ENCODE peak calls at places on chromosomes 13 and 19, in six cellular contexts. F is tibial nerve, Y is IMR-90, W is SK-N-SH, A is dorsolateral prefrontal cortex, L is OCI-LY7. O is an unnamed sample.

GRCh38 chr13:30824651-30825050 is 81.4 kb upstream of the MEDAG start:
- DNase-seq in L (no peak), Y (no peak), A (no peak), W (no peak), F (no peak), O (no peak)

GRCh38 chr13:26460652-26461051 is 96.8 kb upstream of the WASF3 start:
- DNase-seq in A (no peak), W (no peak), F (peak; percentile 50), Y (peak; percentile 84), L (no peak), O (no peak)

GRCh38 chr19:10353793-10354391 is 14.5 kb upstream of the ICAM3 start:
- DNase-seq in Y (peak; percentile 17), A (no peak), F (peak; percentile 90), L (peak; percentile 78), W (peak; percentile 77), O (no peak)

GRCh38 chr19:34220472-34221063 is 33.8 kb upstream of the GARRE1 start:
- DNase-seq in A (no peak), Y (peak; percentile 53), L (peak; percentile 73), W (peak; percentile 67), F (peak; percentile 86), O (no peak)

GRCh38 chr19:31232871-31233270 is 116.4 kb downstream of the TSHZ3 start:
- DNase-seq in F (no peak), Y (peak; percentile 96), A (no peak), W (no peak), L (no peak), O (no peak)

GRCh38 chr13:107190065-107190464 is 622.1 kb upstream of the ARGLU1 start:
- DNase-seq in L (no peak), F (no peak), Y (no peak), W (no peak), A (no peak), O (no peak)

GRCh38 chr13:41130356-41130755 is 2.2 kb downstream of the KBTBD6 start:
- DNase-seq in F (no peak), W (no peak), Y (peak; percentile 37), A (no peak), L (peak; percentile 54), O (no peak)

GRCh38 chr13:29507356-29507755 is 88.1 kb downstream of the SLC7A1 start:
- DNase-seq in A (no peak), W (no peak), F (no peak), L (no peak), Y (no peak), O (no peak)

GRCh38 chr19:12137541-12137940 is 2.6 kb downstream of the ZNF20 start:
- DNase-seq in Y (no peak), W (no peak), L (peak; percentile 78), A (no peak), F (no peak), O (no peak)

GRCh38 chr13:99367106-99367616 is 60.0 kb upstream of the GPR183 start:
- DNase-seq in L (no peak), W (no peak), Y (no peak), F (no peak), A (no peak), O (no peak)

GRCh38 chr13:72384879-72385278 is 342.6 kb downstream of the MZT1 start:
- DNase-seq in L (no peak), F (peak; percentile 15), Y (peak; percentile 1), W (no peak), A (no peak), O (no peak)

GRCh38 chr13:43284162-43284561 is 260.8 kb downstream of the DNAJC15 start:
- DNase-seq in F (no peak), L (no peak), W (no peak), Y (peak; percentile 92), A (no peak), O (no peak)

GRCh38 chr13:43257765-43258164 is 234.4 kb downstream of the DNAJC15 start:
- DNase-seq in W (no peak), Y (no peak), A (no peak), L (no peak), F (no peak), O (no peak)

GRCh38 chr19:13337181-13337580 is 169.1 kb downstream of the CACNA1A start:
- DNase-seq in L (no peak), Y (no peak), W (no peak), F (no peak), A (no peak), O (no peak)

GRCh38 chr19:13330285-13330684 is 176.0 kb downstream of the CACNA1A start:
- DNase-seq in F (no peak), W (no peak), A (no peak), Y (no peak), L (no peak), O (no peak)

GRCh38 chr19:13329766-13330165 is 176.5 kb downstream of the CACNA1A start:
- DNase-seq in Y (peak; percentile 31), L (no peak), A (no peak), W (no peak), F (no peak), O (no peak)

GRCh38 chr19:13339869-13340268 is 166.4 kb downstream of the CACNA1A start:
- DNase-seq in W (no peak), F (no peak), A (no peak), L (no peak), Y (no peak), O (no peak)

GRCh38 chr19:13334801-13335481 is 171.3 kb downstream of the CACNA1A start:
- DNase-seq in L (peak; percentile 1), W (no peak), Y (no peak), A (no peak), F (no peak), O (no peak)
- TF ChIP-seq CTCF in L (peak; percentile 57), W (no peak), Y (no peak), A (no peak), F (no peak), O (no peak)

GRCh38 chr13:50170447-50171037 is 155.3 kb downstream of the KCNRG start:
- DNase-seq in A (no peak), F (no peak), Y (peak; percentile 21), W (no peak), L (no peak), O (no peak)
- TF ChIP-seq CTCF in A (peak; percentile 44), F (peak; percentile 44), Y (peak; percentile 40), W (peak; percentile 54), L (peak; percentile 23), O (peak; percentile 30)

DNA sequence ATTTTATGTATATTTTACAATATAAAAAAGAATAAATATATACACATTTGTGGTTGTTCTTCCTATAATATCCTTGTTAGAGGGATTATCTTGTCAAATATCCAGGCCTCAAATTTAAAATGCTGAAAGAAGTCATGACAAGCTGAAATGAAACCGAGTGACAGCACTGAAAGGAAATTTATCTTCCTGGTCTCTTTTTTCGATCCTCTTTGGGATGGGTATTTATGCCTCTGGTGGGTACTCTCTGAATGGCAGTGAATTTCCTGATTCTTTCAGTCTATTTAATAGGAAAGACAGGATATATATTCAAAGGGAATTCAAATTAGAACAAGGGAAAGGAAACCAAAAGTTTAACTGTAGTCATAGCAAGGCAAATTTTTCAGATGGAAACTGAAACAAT is 98.0 kb downstream of the DLEU7 start:
- DNase-seq in F (no peak), Y (no peak), L (no peak), W (no peak), A (no peak), O (no peak)
- TF ChIP-seq CTCF in F (no peak), Y (no peak), L (no peak), W (peak; percentile 31), A (no peak), O (no peak)

GRCh38 chr19:39936622-39937021 is 2.2 kb upstream of the FCGBP start:
- DNase-seq in L (no peak), Y (no peak), F (no peak), W (no peak), A (no peak), O (no peak)

GRCh38 chr19:39934584-39935233 is at the start of gene FCGBP:
- DNase-seq in A (no peak), W (no peak), L (no peak), Y (no peak), F (no peak), O (no peak)

GRCh38 chr19:39936020-39936419 is 1.6 kb upstream of the FCGBP start:
- DNase-seq in Y (no peak), F (no peak), A (no peak), W (no peak), L (no peak), O (no peak)

GRCh38 chr19:39937094-39937493 is 2.7 kb upstream of the FCGBP start:
- DNase-seq in L (no peak), F (no peak), Y (no peak), W (no peak), A (no peak), O (no peak)

GRCh38 chr19:39935262-39935661 is 828 bp upstream of the FCGBP start:
- DNase-seq in L (no peak), A (no peak), W (no peak), Y (no peak), F (no peak), O (no peak)
- TF ChIP-seq CTCF in L (no peak), A (no peak), W (no peak), Y (no peak), F (no peak), O (no peak)

GRCh38 chr19:58007285-58007684 is 4.7 kb upstream of the ZNF606 start:
- DNase-seq in A (no peak), L (peak; percentile 22), F (no peak), W (no peak), Y (no peak), O (no peak)
- TF ChIP-seq CTCF in A (no peak), L (peak; percentile 44), F (no peak), W (no peak), Y (no peak), O (peak; percentile 10)

GRCh38 chr19:2666344-2666994 is 36.0 kb downstream of the GNG7 start:
- DNase-seq in W (no peak), Y (no peak), L (no peak), A (no peak), F (no peak), O (no peak)

GRCh38 chr19:2663920-2664571 is 38.4 kb downstream of the GNG7 start:
- DNase-seq in Y (no peak), L (peak; percentile 75), W (peak; percentile 17), F (no peak), A (peak; percentile 75), O (no peak)

GRCh38 chr19:2665103-2665502 is 37.4 kb downstream of the GNG7 start:
- DNase-seq in W (no peak), A (no peak), Y (no peak), L (no peak), F (no peak), O (no peak)

GRCh38 chr19:2659856-2660432 is 42.5 kb downstream of the GNG7 start:
- DNase-seq in Y (no peak), A (no peak), W (no peak), F (no peak), L (no peak), O (peak; percentile 75)

DNA sequence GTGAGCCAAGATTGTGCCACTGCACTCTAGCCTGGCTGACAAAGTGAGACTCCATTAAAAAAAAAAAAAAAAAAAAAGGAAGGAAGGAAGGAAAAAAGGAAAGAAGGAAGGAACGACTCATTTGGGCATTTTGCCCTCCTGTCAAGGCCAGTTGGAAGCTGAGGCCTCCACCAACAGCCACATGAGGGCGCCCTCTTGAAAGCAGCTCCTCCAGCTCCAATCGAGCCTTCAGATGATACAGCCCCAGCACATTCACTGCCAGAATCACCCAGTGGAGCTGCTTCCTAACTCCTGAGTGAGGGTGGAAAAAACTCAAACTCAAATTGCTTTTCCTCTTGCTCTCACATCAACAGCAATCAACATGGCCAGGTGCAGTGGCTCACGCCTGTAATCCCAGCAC is 40.9 kb downstream of the GNG7 start:
- DNase-seq in A (no peak), F (no peak), L (peak; percentile 59), W (no peak), Y (no peak), O (no peak)
- TF ChIP-seq CTCF in A (no peak), F (no peak), L (peak; percentile 73), W (peak; percentile 21), Y (peak; percentile 9), O (no peak)

GRCh38 chr13:75566658-75567057 is 17.1 kb downstream of the UCHL3 start:
- DNase-seq in A (no peak), F (no peak), Y (peak; percentile 71), L (peak; percentile 9), W (peak; percentile 15), O (no peak)
- TF ChIP-seq CTCF in A (peak; percentile 56), F (no peak), Y (peak; percentile 62), L (peak; percentile 72), W (peak; percentile 73), O (peak; percentile 51)

O was measured in D721Med.